ENCODE peak calls at places on chromosomes 11 and 22, in six cellular contexts. V is fibroblast of mammary gland; S is IMR-90; T is HCT116; A is OCI-M1; U is activated CD4-positive, alpha-beta T cell treated with anti-CD3 and anti-CD28 coated beads, Interleukin-2, amount 50 U/mL, for 48 hours. X is an unnamed sample.

GRCh38 chr11:64900263-64900678 is 16.7 kb downstream of the ATG2A start:
- DNase-seq in S (peak), A (no peak), V (peak), T (no peak), U (peak), X (no peak)

GRCh38 chr22:24402460-24403192 is 24.8 kb upstream of the ADORA2A start:
- DNase-seq in T (peak), S (peak), V (peak), U (no peak), A (peak), X (no peak)

GRCh38 chr11:81098471-81098870 is 1635.2 kb downstream of the FAM181B start:
- DNase-seq in T (no peak), A (no peak), U (no peak), S (no peak), V (no peak), X (no peak)

GRCh38 chr22:20530368-20531153 is 23.2 kb downstream of the MED15 start:
- DNase-seq in A (no peak), V (peak), T (peak), S (peak), U (no peak), X (no peak)

GRCh38 chr22:38572065-38572464 is 2.1 kb upstream of the DMC1 start:
- DNase-seq in T (peak), V (peak), S (peak), A (peak), U (no peak), X (peak)

GRCh38 chr22:27993201-27993635 is 74.2 kb upstream of the PITPNB start:
- DNase-seq in A (no peak), U (no peak), T (no peak), S (no peak), V (no peak), X (no peak)

GRCh38 chr11:125593113-125593761 is 585 bp downstream of the STT3A start:
- DNase-seq in V (peak), S (peak), U (peak), T (peak), A (peak), X (no peak)

GRCh38 chr11:111913997-111914396 is 1.5 kb downstream of the HSPB2 start:
- DNase-seq in U (no peak), A (no peak), T (no peak), V (peak), S (peak), X (no peak)

GRCh38 chr11:47406896-47407745 is 1.3 kb upstream of the SLC39A13 start:
- DNase-seq in V (no peak), S (peak), A (peak), U (no peak), T (no peak), X (no peak)

GRCh38 chr11:19437760-19438159 is 197.0 kb upstream of the E2F8 start:
- DNase-seq in A (no peak), T (no peak), V (peak), S (peak), U (no peak), X (no peak)

GRCh38 chr11:120564573-120565301 is 53.2 kb downstream of the GRIK4 start:
- DNase-seq in S (peak), T (no peak), A (peak), V (peak), U (peak), X (no peak)

GRCh38 chr11:85132839-85133238 is 494.3 kb downstream of the DLG2 start:
- DNase-seq in A (no peak), T (no peak), V (peak), S (peak), U (no peak), X (no peak)

GRCh38 chr11:61695917-61696316 is 15.7 kb downstream of the DAGLA start:
- DNase-seq in A (no peak), V (peak), S (peak), U (peak), T (no peak), X (no peak)

GRCh38 chr11:134339756-134340155 is 8.0 kb downstream of the GLB1L2 start:
- DNase-seq in U (no peak), A (no peak), S (no peak), T (no peak), V (no peak), X (no peak)

GRCh38 chr11:126834149-126834548 is 166.4 kb downstream of the KIRREL3 start:
- DNase-seq in S (peak), A (peak), V (peak), T (no peak), U (no peak), X (no peak)

GRCh38 chr11:95453616-95454118 is 222.7 kb upstream of the SESN3 start:
- DNase-seq in T (peak), V (no peak), U (no peak), A (peak), S (no peak), X (no peak)

GRCh38 chr11:25612806-25613205 is 719.1 kb upstream of the ANO3 start:
- DNase-seq in T (no peak), A (no peak), U (no peak), V (no peak), S (no peak), X (no peak)

GRCh38 chr11:2468363-2469240 is 23.8 kb downstream of the KCNQ1 start:
- DNase-seq in S (no peak), U (no peak), A (no peak), V (no peak), T (no peak), X (no peak)

GRCh38 chr11:62539238-62539925 is 7.2 kb downstream of the AHNAK start:
- DNase-seq in V (peak), A (no peak), U (peak), S (peak), T (no peak), X (peak)

GRCh38 chr11:67700141-67700540 is 25.7 kb upstream of the ALDH3B2 start:
- DNase-seq in V (no peak), S (no peak), A (no peak), U (no peak), T (no peak), X (no peak)

GRCh38 chr22:37930952-37931440 is 22.4 kb downstream of the C22orf23 start:
- DNase-seq in S (no peak), V (no peak), T (no peak), A (no peak), U (no peak), X (no peak)